ENCODE peak calls at places on chromosome 6, in six cellular contexts. One of them, this sample, is unnamed.
A peak's percentile ranks its signal among the peaks of the same experiment; 100 is the strongest.

GRCh38 chr6:13507306-13507855 is 20.0 kb upstream of the GFOD1 start:
- ATAC-seq in A549: no peak
- ATAC-seq in upper lobe of left lung: no peak
- ATAC-seq in HepG2: no peak
- ATAC-seq in GM12878: no peak
- ATAC-seq in K562: no peak
- ATAC-seq in this sample: no peak

GRCh38 chr6:73610444-73611275 is 43.1 kb downstream of the SLC17A5 start:
- ATAC-seq in A549: no peak
- ATAC-seq in upper lobe of left lung: peak; percentile 79
- ATAC-seq in HepG2: peak; percentile 51
- ATAC-seq in GM12878: peak; percentile 79
- ATAC-seq in K562: peak; percentile 64
- ATAC-seq in this sample: peak; percentile 74

GRCh38 chr6:90097357-90097756 is 199.3 kb downstream of the BACH2 start:
- ATAC-seq in A549: no peak
- ATAC-seq in upper lobe of left lung: no peak
- ATAC-seq in HepG2: no peak
- ATAC-seq in GM12878: no peak
- ATAC-seq in K562: no peak
- ATAC-seq in this sample: no peak

GRCh38 chr6:107987805-107988204 is 29.8 kb upstream of the SEC63 start:
- ATAC-seq in A549: no peak
- ATAC-seq in upper lobe of left lung: no peak
- ATAC-seq in HepG2: no peak
- ATAC-seq in GM12878: no peak
- ATAC-seq in K562: no peak
- ATAC-seq in this sample: no peak

GRCh38 chr6:63527658-63528514 is 44.4 kb upstream of the LOC128125822 start:
- ATAC-seq in A549: peak; percentile 99
- ATAC-seq in upper lobe of left lung: peak; percentile 90
- ATAC-seq in HepG2: peak; percentile 92
- ATAC-seq in GM12878: peak; percentile 42
- ATAC-seq in K562: no peak
- ATAC-seq in this sample: peak; percentile 48

GRCh38 chr6:3848380-3848779 is 793 bp upstream of the FAM50B start:
- ATAC-seq in A549: peak; percentile 48
- ATAC-seq in upper lobe of left lung: no peak
- ATAC-seq in HepG2: no peak
- ATAC-seq in GM12878: no peak
- ATAC-seq in K562: no peak
- ATAC-seq in this sample: no peak

GRCh38 chr6:21802611-21802899 is 209.0 kb downstream of the SOX4 start:
- ATAC-seq in A549: no peak
- ATAC-seq in upper lobe of left lung: no peak
- ATAC-seq in HepG2: no peak
- ATAC-seq in GM12878: no peak
- ATAC-seq in K562: no peak
- ATAC-seq in this sample: no peak

GRCh38 chr6:159914565-159914923 is 23.8 kb downstream of the MAS1 start:
- ATAC-seq in A549: no peak
- ATAC-seq in upper lobe of left lung: no peak
- ATAC-seq in HepG2: peak; percentile 49
- ATAC-seq in GM12878: peak; percentile 28
- ATAC-seq in K562: no peak
- ATAC-seq in this sample: no peak

GRCh38 chr6:162698004-162698403 is 29.6 kb downstream of the PRKN start:
- ATAC-seq in A549: no peak
- ATAC-seq in upper lobe of left lung: no peak
- ATAC-seq in HepG2: no peak
- ATAC-seq in GM12878: no peak
- ATAC-seq in K562: no peak
- ATAC-seq in this sample: no peak

GRCh38 chr6:32970413-32971244 is 2.2 kb downstream of the BRD2 start:
- ATAC-seq in A549: peak; percentile 10
- ATAC-seq in upper lobe of left lung: peak; percentile 65
- ATAC-seq in HepG2: peak; percentile 4
- ATAC-seq in GM12878: peak; percentile 32
- ATAC-seq in K562: peak; percentile 37
- ATAC-seq in this sample: peak; percentile 21
- TF ChIP-seq POLR2A in A549: no peak
- TF ChIP-seq POLR2A in upper lobe of left lung: no peak
- TF ChIP-seq POLR2A in HepG2: peak; percentile 81
- TF ChIP-seq POLR2A in GM12878: peak; percentile 66
- TF ChIP-seq POLR2A in K562: no peak
- TF ChIP-seq POLR2A in this sample: no peak

DNA sequence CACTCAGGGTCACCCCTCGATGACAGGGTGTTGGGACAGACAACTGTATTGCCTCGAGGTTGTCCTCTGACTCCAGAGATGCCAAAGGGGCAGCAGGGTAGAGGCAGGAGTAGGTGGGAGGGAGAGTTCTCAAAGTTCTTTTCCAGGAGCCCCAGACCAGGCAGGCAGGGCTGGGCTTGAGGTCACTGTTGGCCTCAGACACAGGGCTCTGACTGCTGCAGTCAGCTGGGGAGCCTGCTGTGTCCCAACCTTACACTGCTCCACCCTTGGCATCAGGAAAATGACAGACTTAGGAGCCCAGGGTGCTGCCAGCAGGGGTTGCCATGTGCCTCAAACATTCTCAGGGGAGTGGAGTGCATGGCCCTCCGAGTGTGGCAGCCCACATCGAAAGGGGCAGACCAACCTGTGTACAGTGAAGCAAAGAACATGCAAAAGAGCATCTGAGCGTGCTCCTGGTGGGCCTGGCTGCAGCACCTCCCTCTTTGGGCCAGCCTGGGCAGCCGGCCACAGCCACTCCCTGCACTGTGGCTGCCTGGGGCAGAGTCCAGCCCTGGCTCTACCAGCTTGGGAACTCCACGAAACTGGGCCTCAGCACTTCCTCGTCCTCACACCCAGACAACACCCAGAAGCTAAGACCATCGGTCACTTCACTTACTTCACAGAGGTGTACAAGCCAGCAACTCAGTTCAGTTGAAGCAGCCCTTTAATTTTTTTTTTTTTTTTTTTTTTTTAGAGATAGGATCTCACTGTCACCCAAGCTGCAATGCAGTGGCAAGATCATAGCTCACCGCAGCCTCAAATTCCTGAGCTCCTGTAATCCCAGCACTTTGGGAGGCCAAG is 24.0 kb downstream of the C6orf132 start:
- ATAC-seq in A549: peak; percentile 95
- ATAC-seq in upper lobe of left lung: peak; percentile 76
- ATAC-seq in HepG2: peak; percentile 91
- ATAC-seq in GM12878: peak; percentile 55
- ATAC-seq in K562: peak; percentile 59
- ATAC-seq in this sample: peak; percentile 78
- H3K4me1 ChIP-seq in A549: peaks cover 64% of the 10 kb centered on the region
- H3K4me1 ChIP-seq in upper lobe of left lung: no peaks in the 10 kb centered on the region
- H3K4me1 ChIP-seq in HepG2: peaks cover 46% of the 10 kb centered on the region
- H3K4me1 ChIP-seq in GM12878: no peaks in the 10 kb centered on the region
- H3K4me1 ChIP-seq in K562: peaks cover 11% of the 10 kb centered on the region
- H3K4me1 ChIP-seq in this sample: no peaks in the 10 kb centered on the region

DNA sequence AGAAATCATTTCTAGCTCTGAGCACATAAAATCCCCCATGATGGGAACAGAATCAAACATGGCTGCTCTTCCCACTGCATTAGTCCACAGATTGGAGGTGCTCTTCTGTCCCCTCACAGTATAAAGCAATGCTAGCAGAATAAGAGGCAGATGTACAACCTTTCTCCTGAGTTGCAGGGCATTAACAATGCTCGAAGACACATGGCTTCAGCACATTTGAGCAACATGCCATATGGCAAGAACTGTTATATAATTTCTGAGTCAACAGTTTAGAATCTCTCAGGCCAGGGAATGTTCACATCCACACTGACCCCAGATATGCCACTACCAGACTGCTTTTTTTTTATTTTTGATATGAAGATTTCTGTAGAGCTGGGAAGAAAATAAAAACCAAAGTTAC is 119.6 kb downstream of the KIF13A start:
- ATAC-seq in A549: no peak
- ATAC-seq in upper lobe of left lung: no peak
- ATAC-seq in HepG2: peak; percentile 32
- ATAC-seq in GM12878: no peak
- ATAC-seq in K562: no peak
- ATAC-seq in this sample: no peak
- TF ChIP-seq EP300 in A549: no peak
- TF ChIP-seq EP300 in upper lobe of left lung: no peak
- TF ChIP-seq EP300 in HepG2: no peak
- TF ChIP-seq EP300 in GM12878: no peak
- TF ChIP-seq EP300 in K562: no peak
- TF ChIP-seq EP300 in this sample: no peak

DNA sequence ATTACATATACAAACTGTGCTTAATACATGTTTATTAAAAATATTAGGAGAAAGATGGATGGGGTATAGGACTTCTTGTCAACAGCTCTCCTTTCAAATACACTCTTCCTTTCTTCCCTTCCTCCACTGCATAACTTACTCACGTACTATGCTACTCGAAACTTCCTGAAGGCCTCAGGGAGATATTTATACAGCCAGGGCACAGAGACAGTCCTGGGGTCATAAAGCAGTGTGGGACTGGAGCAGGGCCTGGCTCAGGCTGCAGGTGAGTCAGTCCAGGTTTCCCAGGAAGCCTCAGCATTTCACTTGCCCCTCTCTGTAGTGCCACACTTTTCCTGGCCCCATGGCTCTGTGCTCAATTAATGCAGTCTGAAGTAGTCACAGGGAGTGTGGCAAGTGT is 157.0 kb downstream of the UBE3D start:
- ATAC-seq in A549: no peak
- ATAC-seq in upper lobe of left lung: no peak
- ATAC-seq in HepG2: no peak
- ATAC-seq in GM12878: no peak
- ATAC-seq in K562: peak; percentile 23
- ATAC-seq in this sample: no peak
- TF ChIP-seq POLR2A in A549: no peak
- TF ChIP-seq POLR2A in upper lobe of left lung: no peak
- TF ChIP-seq POLR2A in HepG2: no peak
- TF ChIP-seq POLR2A in GM12878: no peak
- TF ChIP-seq POLR2A in K562: no peak
- TF ChIP-seq POLR2A in this sample: no peak

DNA sequence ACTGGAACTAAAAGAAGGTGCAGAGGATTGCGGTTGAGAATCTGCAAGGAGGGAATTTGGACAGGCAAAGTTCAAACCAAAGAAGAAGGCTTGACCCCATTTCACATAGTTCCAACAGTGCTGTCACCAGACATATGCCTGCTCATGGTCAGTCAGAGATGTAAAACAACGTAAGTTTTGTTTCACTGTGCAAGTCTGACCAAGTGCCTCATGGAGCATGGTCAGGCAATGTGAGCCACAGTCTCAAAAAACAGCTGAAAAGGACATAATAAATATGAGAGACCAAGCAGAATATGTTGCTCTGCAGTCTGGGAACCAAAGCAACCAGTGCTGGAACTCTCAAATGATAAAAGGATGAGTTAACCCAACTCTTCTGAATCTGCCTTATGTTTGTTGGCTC is 39.9 kb upstream of the DST start:
- ATAC-seq in A549: no peak
- ATAC-seq in upper lobe of left lung: no peak
- ATAC-seq in HepG2: no peak
- ATAC-seq in GM12878: no peak
- ATAC-seq in K562: no peak
- ATAC-seq in this sample: no peak
- H3K4me1 ChIP-seq in A549: peaks cover 56% of the 10 kb centered on the region
- H3K4me1 ChIP-seq in upper lobe of left lung: peaks cover 5% of the 10 kb centered on the region
- H3K4me1 ChIP-seq in HepG2: peaks cover 57% of the 10 kb centered on the region
- H3K4me1 ChIP-seq in GM12878: peaks cover 5% of the 10 kb centered on the region
- H3K4me1 ChIP-seq in K562: no peaks in the 10 kb centered on the region
- H3K4me1 ChIP-seq in this sample: peaks cover 55% of the 10 kb centered on the region

DNA sequence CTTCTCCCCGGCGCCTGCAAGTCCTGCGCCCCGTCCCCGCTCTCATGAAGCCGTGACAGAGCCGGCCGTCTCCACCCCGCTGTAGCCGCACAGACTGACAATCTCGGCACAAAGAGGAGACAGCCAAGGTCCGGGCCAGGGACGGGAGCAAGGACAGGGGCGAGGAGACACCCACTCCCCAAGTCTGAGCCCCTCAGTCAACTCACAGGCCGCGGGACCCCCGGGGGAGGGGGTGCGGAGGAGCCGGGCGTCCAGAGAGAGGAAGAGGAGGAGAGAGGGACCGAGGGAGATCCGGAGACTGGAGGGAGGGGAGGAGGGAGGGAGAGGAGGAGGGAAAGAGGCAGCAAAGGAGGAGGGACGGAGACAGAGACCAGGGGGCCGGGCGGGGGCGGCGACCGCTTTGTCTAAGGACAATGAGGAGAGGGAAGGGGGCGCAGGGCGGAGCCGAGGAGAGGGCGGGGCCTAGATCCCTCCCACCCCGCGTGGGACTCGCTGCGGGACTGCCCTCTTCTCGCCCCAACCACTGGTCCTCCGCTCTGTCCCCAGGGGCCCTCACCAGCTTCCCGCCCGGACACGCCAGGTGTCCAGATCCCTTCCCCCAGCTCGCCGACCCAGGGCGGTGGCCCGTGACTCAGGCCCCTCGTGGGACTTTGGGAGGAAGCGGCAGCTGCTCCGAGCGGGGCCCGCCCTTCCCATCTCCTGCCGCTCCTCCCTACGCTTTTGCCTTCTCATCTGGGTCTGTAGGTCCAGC is 638 bp upstream of the PPP1R18 start:
- ATAC-seq in A549: peak; percentile 51
- ATAC-seq in upper lobe of left lung: peak; percentile 88
- ATAC-seq in HepG2: peak; percentile 50
- ATAC-seq in GM12878: peak; percentile 64
- ATAC-seq in K562: peak; percentile 59
- ATAC-seq in this sample: peak; percentile 78
- TF ChIP-seq EP300 in A549: no peak
- TF ChIP-seq EP300 in upper lobe of left lung: no peak
- TF ChIP-seq EP300 in HepG2: no peak
- TF ChIP-seq EP300 in GM12878: peak; percentile 91
- TF ChIP-seq EP300 in K562: peak; percentile 63
- TF ChIP-seq EP300 in this sample: no peak

This sample was measured in gastroesophageal sphincter.